ENCODE peak calls at places on chromosomes 2 and 18, in ten cellular contexts. A, V, H, Q, M, I, W, G, F and O are unnamed samples.

GRCh38 chr2:128623776-128624424 is 305.2 kb upstream of the HS6ST1 start:
- DNase-seq in A (no peak), Q (peak), M (peak), F (no peak), W (peak), I (no peak), G (no peak), H (no peak), V (no peak), O (no peak)

GRCh38 chr2:120367649-120368048 is 21.7 kb downstream of the INHBB start:
- DNase-seq in V (no peak), A (no peak), F (no peak), I (no peak), G (no peak), M (no peak), Q (no peak), W (peak), H (no peak), O (no peak)

GRCh38 chr2:160339726-160340125 is 139.7 kb upstream of the ITGB6 start:
- DNase-seq in Q (no peak), H (no peak), M (no peak), I (no peak), V (no peak), F (no peak), W (no peak), A (no peak), G (no peak), O (no peak)

GRCh38 chr2:149188291-149188690 is 142.1 kb upstream of the LYPD6 start:
- DNase-seq in I (no peak), F (no peak), V (no peak), H (no peak), A (no peak), G (no peak), M (no peak), W (no peak), Q (no peak), O (no peak)

GRCh38 chr2:208618220-208618619 is 211.6 kb downstream of the PTH2R start:
- DNase-seq in G (no peak), F (no peak), I (no peak), A (no peak), H (no peak), V (no peak), M (no peak), W (no peak), Q (no peak), O (no peak)

GRCh38 chr2:187581125-187581896 is 27.1 kb upstream of the TFPI start:
- DNase-seq in I (peak), H (no peak), W (peak), M (no peak), Q (peak), A (no peak), F (no peak), V (peak), G (no peak), O (no peak)

GRCh38 chr2:121825003-121825950 is 69.8 kb downstream of the TSN start:
- DNase-seq in V (no peak), H (no peak), F (no peak), I (peak), W (no peak), A (no peak), G (no peak), M (no peak), Q (no peak), O (no peak)

GRCh38 chr2:201959626-201960025 is 74.0 kb upstream of the FZD7 start:
- DNase-seq in I (no peak), G (no peak), H (no peak), V (no peak), M (no peak), A (no peak), Q (no peak), F (no peak), W (no peak), O (no peak)

GRCh38 chr2:1816414-1816911 is 72.1 kb upstream of the PXDN start:
- DNase-seq in A (no peak), Q (no peak), I (no peak), W (no peak), F (peak), G (no peak), V (no peak), M (no peak), H (no peak), O (no peak)

GRCh38 chr2:207813221-207813916 is 43.7 kb upstream of the FZD5 start:
- DNase-seq in I (no peak), G (no peak), H (no peak), M (no peak), W (no peak), A (no peak), V (no peak), F (peak), Q (no peak), O (no peak)

GRCh38 chr18:36217348-36217747 is 30.1 kb downstream of the MOCOS start:
- DNase-seq in M (no peak), V (no peak), Q (no peak), W (no peak), I (no peak), G (no peak), A (no peak), H (no peak), F (no peak), O (no peak)

GRCh38 chr2:163734911-163735691 is 707 bp downstream of the FIGN start:
- DNase-seq in I (no peak), M (no peak), Q (no peak), V (no peak), F (no peak), A (no peak), G (no peak), W (peak), H (no peak), O (peak)

GRCh38 chr2:109482371-109482841 is 131.4 kb downstream of the SEPTIN10 start:
- DNase-seq in W (no peak), I (no peak), V (no peak), Q (no peak), M (no peak), F (no peak), H (no peak), G (no peak), A (no peak), O (no peak)

GRCh38 chr2:215828528-215829184 is 184.7 kb downstream of the MREG start:
- DNase-seq in F (no peak), Q (peak), M (no peak), A (peak), G (no peak), I (peak), W (peak), V (peak), H (peak), O (peak)

GRCh38 chr2:142306126-142306525 is 175.3 kb upstream of the LRP1B start:
- DNase-seq in Q (no peak), H (no peak), M (no peak), A (no peak), V (no peak), W (no peak), I (no peak), G (no peak), F (no peak), O (no peak)

GRCh38 chr2:127632592-127633489 is 13.1 kb upstream of the GPR17 start:
- DNase-seq in A (no peak), V (no peak), I (no peak), F (no peak), Q (no peak), H (no peak), M (no peak), W (no peak), G (no peak), O (no peak)

GRCh38 chr2:164054651-164055050 is 318.8 kb upstream of the FIGN start:
- DNase-seq in I (no peak), Q (no peak), V (no peak), W (no peak), M (no peak), F (no peak), G (no peak), H (no peak), A (no peak), O (no peak)

GRCh38 chr18:62660741-62661140 is 54.6 kb upstream of the PHLPP1 start:
- DNase-seq in I (no peak), H (no peak), G (no peak), M (no peak), W (no peak), Q (no peak), F (no peak), V (no peak), A (no peak), O (no peak)

GRCh38 chr18:75344615-75345014 is 82.9 kb downstream of the SMIM21 start:
- DNase-seq in Q (no peak), G (no peak), W (no peak), F (no peak), M (no peak), A (no peak), H (no peak), V (no peak), I (no peak), O (no peak)

GRCh38 chr2:223528036-223528435 is 74.1 kb downstream of the SCG2 start:
- DNase-seq in F (no peak), H (no peak), V (no peak), W (no peak), A (no peak), G (no peak), I (no peak), Q (no peak), M (peak), O (no peak)

GRCh38 chr2:150732064-150732463 is 244.6 kb upstream of the RND3 start:
- DNase-seq in Q (no peak), I (no peak), F (no peak), H (no peak), M (peak), W (no peak), G (no peak), V (no peak), A (no peak), O (no peak)

GRCh38 chr2:23599006-23599405 is 214.0 kb downstream of the KLHL29 start:
- DNase-seq in F (no peak), H (no peak), Q (no peak), G (no peak), A (no peak), W (no peak), M (no peak), I (no peak), V (no peak), O (no peak)

GRCh38 chr2:230899287-230899686 is 25.8 kb downstream of the GPR55 start:
- DNase-seq in A (no peak), F (no peak), H (no peak), W (no peak), V (no peak), G (no peak), Q (no peak), M (no peak), I (no peak), O (no peak)

GRCh38 chr2:127413782-127414743 is 4.2 kb upstream of the PROC start:
- DNase-seq in V (no peak), H (no peak), W (peak), M (no peak), A (no peak), F (no peak), Q (no peak), G (no peak), I (no peak), O (no peak)

GRCh38 chr18:35756506-35757117 is 175.1 kb downstream of the GALNT1 start:
- DNase-seq in Q (peak), A (peak), W (peak), H (peak), F (peak), I (peak), V (peak), M (peak), G (no peak), O (peak)

GRCh38 chr18:23718243-23718720 is 29.0 kb downstream of the LAMA3 start:
- DNase-seq in G (no peak), A (no peak), W (no peak), Q (no peak), V (no peak), M (peak), F (no peak), H (no peak), I (no peak), O (no peak)

GRCh38 chr2:69764286-69765058 is 22.5 kb downstream of the ANXA4 start:
- DNase-seq in W (no peak), Q (no peak), I (no peak), G (no peak), A (no peak), H (no peak), V (no peak), M (no peak), F (no peak), O (no peak)

GRCh38 chr18:75815767-75816166 is 388.3 kb upstream of the SMIM21 start:
- DNase-seq in W (no peak), H (no peak), V (no peak), Q (no peak), G (no peak), A (no peak), I (no peak), F (no peak), M (no peak), O (no peak)

GRCh38 chr18:9135912-9136314 is 668 bp upstream of the ANKRD12 start:
- DNase-seq in G (no peak), M (no peak), V (peak), Q (peak), F (no peak), A (no peak), W (peak), I (no peak), H (peak), O (peak)

GRCh38 chr2:241443486-241444223 is 64.7 kb downstream of the STK25 start:
- DNase-seq in W (peak), Q (peak), M (no peak), I (no peak), V (no peak), H (peak), G (no peak), A (peak), F (no peak), O (no peak)

GRCh38 chr2:134917219-134917957 is 1.2 kb upstream of the CCNT2 start:
- DNase-seq in F (no peak), V (no peak), A (peak), M (no peak), Q (no peak), H (no peak), G (no peak), W (no peak), I (no peak), O (no peak)

GRCh38 chr2:1718339-1719220 is 25.7 kb downstream of the PXDN start:
- DNase-seq in F (no peak), M (no peak), H (no peak), W (no peak), V (no peak), I (no peak), A (no peak), Q (no peak), G (no peak), O (no peak)

GRCh38 chr2:98757904-98758421 is 27.0 kb upstream of the MGAT4A start:
- DNase-seq in I (peak), F (peak), M (peak), V (peak), H (peak), G (peak), W (peak), Q (peak), A (peak), O (no peak)

GRCh38 chr2:176643711-176644110 is 374.5 kb downstream of the MTX2 start:
- DNase-seq in V (no peak), Q (no peak), F (no peak), I (no peak), G (no peak), A (no peak), W (no peak), M (no peak), H (no peak), O (no peak)

GRCh38 chr2:238498188-238498587 is 71.5 kb downstream of the ASB1 start:
- DNase-seq in F (no peak), Q (no peak), M (no peak), V (no peak), G (no peak), A (no peak), W (no peak), H (no peak), I (no peak), O (no peak)